ENCODE peak calls at places on chromosomes 6 and 20, in nine cellular contexts. One of them, this sample, is unnamed.

GRCh38 chr6:44128020-44128917 is 915 bp downstream of the TMEM63B start:
- DNase-seq in anterior cingulate cortex: no peak
- DNase-seq in suprapubic skin: peak
- DNase-seq in SHP77: peak
- DNase-seq in non-pigmented ciliary epithelial cell: no peak
- DNase-seq in right lobe of liver: peak
- DNase-seq in GOT3: no peak
- DNase-seq in SK-N-DZ: peak
- DNase-seq in astrocyte of the hippocampus: peak
- DNase-seq in this sample: peak

GRCh38 chr20:6061544-6061943 is 7.7 kb upstream of the LRRN4 start:
- DNase-seq in anterior cingulate cortex: no peak
- DNase-seq in suprapubic skin: no peak
- DNase-seq in SHP77: no peak
- DNase-seq in non-pigmented ciliary epithelial cell: no peak
- DNase-seq in right lobe of liver: no peak
- DNase-seq in GOT3: no peak
- DNase-seq in SK-N-DZ: no peak
- DNase-seq in astrocyte of the hippocampus: no peak
- DNase-seq in this sample: no peak

GRCh38 chr20:326645-327031 is 1.3 kb downstream of the SOX12 start:
- DNase-seq in anterior cingulate cortex: no peak
- DNase-seq in suprapubic skin: no peak
- DNase-seq in SHP77: no peak
- DNase-seq in non-pigmented ciliary epithelial cell: no peak
- DNase-seq in right lobe of liver: peak
- DNase-seq in GOT3: no peak
- DNase-seq in SK-N-DZ: no peak
- DNase-seq in astrocyte of the hippocampus: peak
- DNase-seq in this sample: peak

GRCh38 chr20:10563935-10564492 is 109.8 kb downstream of the JAG1 start:
- DNase-seq in anterior cingulate cortex: no peak
- DNase-seq in suprapubic skin: no peak
- DNase-seq in SHP77: no peak
- DNase-seq in non-pigmented ciliary epithelial cell: no peak
- DNase-seq in right lobe of liver: no peak
- DNase-seq in GOT3: no peak
- DNase-seq in SK-N-DZ: no peak
- DNase-seq in astrocyte of the hippocampus: no peak
- DNase-seq in this sample: no peak

GRCh38 chr6:90119618-90120017 is 177.0 kb downstream of the BACH2 start:
- DNase-seq in anterior cingulate cortex: no peak
- DNase-seq in suprapubic skin: no peak
- DNase-seq in SHP77: no peak
- DNase-seq in non-pigmented ciliary epithelial cell: no peak
- DNase-seq in right lobe of liver: no peak
- DNase-seq in GOT3: no peak
- DNase-seq in SK-N-DZ: no peak
- DNase-seq in astrocyte of the hippocampus: no peak
- DNase-seq in this sample: no peak

GRCh38 chr6:119241124-119241491 is 108.5 kb downstream of the MAN1A1 start:
- DNase-seq in anterior cingulate cortex: no peak
- DNase-seq in suprapubic skin: no peak
- DNase-seq in SHP77: no peak
- DNase-seq in non-pigmented ciliary epithelial cell: no peak
- DNase-seq in right lobe of liver: no peak
- DNase-seq in GOT3: no peak
- DNase-seq in SK-N-DZ: no peak
- DNase-seq in astrocyte of the hippocampus: peak
- DNase-seq in this sample: no peak

GRCh38 chr6:28060381-28060780 is 20.0 kb upstream of the ZNF165 start:
- DNase-seq in anterior cingulate cortex: no peak
- DNase-seq in suprapubic skin: no peak
- DNase-seq in SHP77: no peak
- DNase-seq in non-pigmented ciliary epithelial cell: no peak
- DNase-seq in right lobe of liver: no peak
- DNase-seq in GOT3: no peak
- DNase-seq in SK-N-DZ: no peak
- DNase-seq in astrocyte of the hippocampus: no peak
- DNase-seq in this sample: no peak

GRCh38 chr6:27251672-27252251 is 4.3 kb downstream of the PRSS16 start:
- DNase-seq in anterior cingulate cortex: no peak
- DNase-seq in suprapubic skin: peak
- DNase-seq in SHP77: peak
- DNase-seq in non-pigmented ciliary epithelial cell: peak
- DNase-seq in right lobe of liver: peak
- DNase-seq in GOT3: no peak
- DNase-seq in SK-N-DZ: no peak
- DNase-seq in astrocyte of the hippocampus: peak
- DNase-seq in this sample: no peak

GRCh38 chr6:35048631-35049083 is 92.5 kb downstream of the TCP11 start:
- DNase-seq in anterior cingulate cortex: no peak
- DNase-seq in suprapubic skin: no peak
- DNase-seq in SHP77: no peak
- DNase-seq in non-pigmented ciliary epithelial cell: peak
- DNase-seq in right lobe of liver: peak
- DNase-seq in GOT3: no peak
- DNase-seq in SK-N-DZ: peak
- DNase-seq in astrocyte of the hippocampus: peak
- DNase-seq in this sample: no peak